ENCODE peak calls at places on chromosomes 5 and 9, in four cellular contexts. I, O, D and X are unnamed samples.

GRCh38 chr9:127754761-127755557 is 19.9 kb upstream of the TOR2A start:
- DNase-seq in I (no peak), O (peak; percentile 68), D (peak; percentile 77), X (peak; percentile 82)

GRCh38 chr9:109191746-109192145 is 24.7 kb upstream of the FRRS1L start:
- DNase-seq in I (no peak), O (no peak), D (no peak), X (no peak)

GRCh38 chr9:82695704-82696103 is 367.2 kb downstream of the RASEF start:
- DNase-seq in I (no peak), O (no peak), D (no peak), X (peak; percentile 46)

GRCh38 chr5:112025729-112026128 is 268.7 kb upstream of the NREP start:
- DNase-seq in I (no peak), O (no peak), D (no peak), X (no peak)

GRCh38 chr9:21252727-21253547 is 13.1 kb upstream of the IFNA14 start:
- DNase-seq in I (peak; percentile 14), O (peak; percentile 59), D (peak; percentile 29), X (no peak)

GRCh38 chr9:99008187-99008586 is 64.5 kb downstream of the COL15A1 start:
- DNase-seq in I (no peak), O (no peak), D (no peak), X (no peak)

GRCh38 chr9:2341956-2342355 is 279.6 kb upstream of the VLDLR start:
- DNase-seq in I (no peak), O (no peak), D (no peak), X (no peak)

GRCh38 chr5:92424785-92425426 is 1041.8 kb upstream of the ARRDC3 start:
- DNase-seq in I (no peak), O (no peak), D (no peak), X (no peak)

GRCh38 chr9:69149321-69149807 is 24.7 kb upstream of the TJP2 start:
- DNase-seq in I (peak; percentile 87), O (peak; percentile 66), D (no peak), X (peak; percentile 30)

GRCh38 chr5:52560366-52560765 is 227.3 kb upstream of the ITGA1 start:
- DNase-seq in I (no peak), O (no peak), D (no peak), X (no peak)

DNA sequence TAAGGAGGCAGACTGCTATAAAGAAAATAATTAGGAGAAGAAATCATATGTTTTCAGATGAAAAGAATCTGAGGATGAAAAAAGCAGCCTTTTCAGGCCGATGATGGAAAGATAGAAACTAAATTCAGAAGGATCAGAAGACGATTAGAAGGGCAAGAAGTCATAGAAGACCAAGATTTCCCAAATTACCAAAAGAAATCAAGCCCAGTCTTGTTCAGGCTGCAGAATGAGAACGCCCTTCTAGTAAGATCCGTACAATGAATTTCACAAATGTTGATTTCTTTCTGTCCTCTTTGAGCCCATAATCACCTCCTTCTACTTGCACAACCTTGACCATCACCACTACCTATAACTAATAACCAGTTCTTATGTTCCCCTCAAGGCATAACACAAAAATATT is 114.6 kb upstream of the CCDC152 start:
- DNase-seq in I (no peak), O (no peak), D (no peak), X (no peak)
- H3K9ac ChIP-seq in I (no peak overlapping the region), O (no peak overlapping the region), D (no peak overlapping the region), X (no peak overlapping the region)

DNA sequence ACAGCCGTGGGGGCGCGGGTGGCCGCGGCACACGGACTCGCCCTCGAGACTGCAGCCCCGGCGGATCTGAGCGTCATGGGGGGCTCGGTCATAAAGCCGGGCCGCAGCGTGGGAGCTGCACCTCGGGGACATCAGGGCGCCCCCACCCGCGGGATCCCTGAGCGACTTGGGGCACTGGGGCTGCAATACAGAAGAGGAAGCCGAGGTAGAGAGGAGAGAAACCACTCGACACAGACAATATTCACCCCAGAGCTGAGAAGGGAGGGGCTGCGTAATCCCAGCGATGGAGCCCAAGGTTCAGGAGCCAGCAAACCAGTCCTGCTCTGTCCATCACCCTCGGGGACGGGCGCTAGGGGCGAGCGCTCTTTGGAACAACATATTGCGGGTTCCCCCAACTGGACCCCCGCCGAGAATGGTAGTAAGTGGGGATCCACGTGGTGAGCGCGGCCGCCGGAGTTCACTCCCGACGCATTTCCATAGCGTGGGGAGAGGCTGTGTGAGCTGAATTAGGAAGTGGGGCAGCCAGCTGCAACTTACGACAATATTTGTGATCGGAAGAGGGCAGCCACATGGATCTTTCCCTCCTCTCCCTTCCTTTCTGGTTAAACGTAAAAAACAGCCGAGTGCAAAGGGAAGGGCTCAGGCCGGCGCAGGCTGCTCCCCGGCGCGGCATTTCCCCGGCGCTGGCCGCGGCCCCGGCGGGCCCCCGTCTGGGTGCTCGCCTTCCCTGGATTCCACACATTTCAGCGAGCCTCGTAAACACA is 9.9 kb downstream of the PTCH1 start:
- DNase-seq in I (peak; percentile 58), O (peak; percentile 81), D (no peak), X (peak; percentile 53)
- H3K4ac ChIP-seq in I (peak overlapping the region; percentile 92), O (peak overlapping the region; percentile 96), D (peak overlapping the region; percentile 42), X (no peak overlapping the region)

DNA sequence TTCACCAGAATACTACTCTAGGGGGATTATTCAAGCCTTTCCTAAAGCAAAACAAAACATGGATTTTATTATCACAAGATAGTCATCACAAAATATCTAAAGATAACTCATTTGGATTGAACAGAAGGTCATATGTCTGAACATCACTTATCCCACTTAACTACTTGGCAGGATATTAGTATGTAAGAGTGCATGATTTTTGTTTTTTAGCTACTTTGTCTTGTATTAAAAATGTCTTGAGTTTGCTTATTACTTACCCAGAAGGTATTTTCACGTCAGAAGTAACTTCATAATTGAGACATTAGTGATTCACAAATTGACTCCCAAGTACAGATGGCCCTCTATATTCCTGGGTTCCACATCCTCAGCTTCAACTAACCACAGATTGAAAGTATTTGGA is 113.8 kb downstream of the TLE4 start:
- DNase-seq in I (peak; percentile 79), O (no peak), D (no peak), X (no peak)
- H3K9ac ChIP-seq in I (no peak overlapping the region), O (no peak overlapping the region), D (no peak overlapping the region), X (no peak overlapping the region)

GRCh38 chr9:124298646-124299235 is 41.0 kb downstream of the NEK6 start:
- DNase-seq in I (no peak), O (no peak), D (no peak), X (no peak)
- H3K4ac ChIP-seq in I (peak overlapping the region; percentile 99), O (no peak overlapping the region), D (no peak overlapping the region), X (no peak overlapping the region)

DNA sequence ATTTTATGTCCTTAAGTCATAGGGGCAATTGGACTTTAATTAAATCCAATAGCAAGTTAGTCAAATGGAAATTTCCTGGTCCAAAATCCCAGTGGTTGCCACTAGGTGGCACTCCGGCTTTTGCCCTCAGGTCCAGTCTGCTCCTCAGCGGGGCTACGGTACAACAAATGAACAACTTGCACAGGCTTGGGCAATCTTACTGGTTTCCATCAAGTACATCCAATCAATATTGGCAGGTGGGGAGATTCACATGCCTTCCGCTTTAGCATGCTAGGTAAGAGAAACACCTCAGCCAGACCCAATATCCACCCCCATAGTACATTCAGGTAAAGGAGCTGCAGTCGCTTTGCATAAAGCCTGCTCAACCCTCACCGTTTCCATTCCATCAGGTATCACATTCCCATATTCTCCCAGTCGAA is 6.3 kb upstream of the MXD3 start:
- DNase-seq in I (peak; percentile 80), O (peak; percentile 80), D (peak; percentile 55), X (peak; percentile 80)
- H3K9ac ChIP-seq in I (no peak overlapping the region), O (no peak overlapping the region), D (no peak overlapping the region), X (no peak overlapping the region)

GRCh38 chr5:80186634-80187033 is 69.2 kb downstream of the SERINC5 start:
- DNase-seq in I (no peak), O (no peak), D (no peak), X (no peak)

GRCh38 chr5:80189201-80189600 is 66.6 kb downstream of the SERINC5 start:
- DNase-seq in I (no peak), O (peak; percentile 17), D (no peak), X (no peak)

GRCh38 chr5:80187274-80187673 is 68.6 kb downstream of the SERINC5 start:
- DNase-seq in I (no peak), O (no peak), D (no peak), X (no peak)

GRCh38 chr5:80189701-80190100 is 66.1 kb downstream of the SERINC5 start:
- DNase-seq in I (no peak), O (no peak), D (no peak), X (no peak)

GRCh38 chr5:80187691-80188090 is 68.2 kb downstream of the SERINC5 start:
- DNase-seq in I (no peak), O (peak; percentile 18), D (no peak), X (no peak)
- H3K4ac ChIP-seq in I (no peak overlapping the region), O (peak overlapping the region; percentile 42), D (no peak overlapping the region), X (no peak overlapping the region)